ENCODE peak calls at places on chromosomes 5 and 9, in six cellular contexts. H is cardiac fibroblast, M is WTC11, Q is HCEC 1CT, I is T follicular helper cell, R is left ventricle myocardium inferior. D is an unnamed sample.
A peak's percentile ranks its signal among the peaks of the same experiment; 100 is the strongest.

GRCh38 chr9:19379697-19380046 is 364 bp downstream of the RPS6 start:
- DNase-seq in I (peak; percentile 18), H (peak; percentile 46), Q (peak; percentile 36), M (peak; percentile 21), R (no peak), D (no peak)

GRCh38 chr5:146052780-146053179 is 52.6 kb downstream of the PLAC8L1 start:
- DNase-seq in R (no peak), M (no peak), H (no peak), Q (no peak), I (no peak), D (no peak)

GRCh38 chr9:123339666-123340414 is 16.2 kb upstream of the CRB2 start:
- DNase-seq in H (peak; percentile 20), I (no peak), M (no peak), Q (no peak), R (no peak), D (no peak)

GRCh38 chr9:101269596-101270324 is 115.0 kb downstream of the BAAT start:
- DNase-seq in Q (no peak), R (no peak), H (no peak), M (no peak), I (no peak), D (no peak)

GRCh38 chr9:93183663-93184438 is at the start of gene WNK2:
- DNase-seq in Q (no peak), R (no peak), M (peak; percentile 55), I (peak; percentile 29), H (peak; percentile 11), D (peak; percentile 73)

GRCh38 chr5:30103056-30104020 is 1090.1 kb upstream of the CDH6 start:
- DNase-seq in R (no peak), M (no peak), H (peak; percentile 69), I (no peak), Q (no peak), D (no peak)

GRCh38 chr9:76996700-76997099 is 22.8 kb upstream of the FOXB2 start:
- DNase-seq in H (peak; percentile 61), I (no peak), Q (peak; percentile 45), M (peak; percentile 72), R (peak; percentile 54), D (peak; percentile 5)

GRCh38 chr9:38182321-38182720 is 113.3 kb upstream of the SHB start:
- DNase-seq in Q (no peak), M (no peak), I (no peak), H (no peak), R (no peak), D (no peak)

GRCh38 chr9:106179181-106179580 is 484.8 kb downstream of the TMEM38B start:
- DNase-seq in H (no peak), M (no peak), R (no peak), I (no peak), Q (no peak), D (no peak)

GRCh38 chr5:160286947-160287346 is 25.4 kb downstream of the CCNJL start:
- DNase-seq in H (no peak), Q (no peak), R (no peak), M (no peak), I (no peak), D (no peak)

GRCh38 chr9:23683021-23683431 is 143.0 kb downstream of the ELAVL2 start:
- DNase-seq in Q (no peak), R (no peak), H (no peak), I (no peak), M (no peak), D (no peak)

GRCh38 chr9:86713456-86713855 is 233.8 kb downstream of the GAS1 start:
- DNase-seq in Q (peak; percentile 68), R (no peak), H (peak; percentile 53), M (no peak), I (no peak), D (no peak)

GRCh38 chr9:93077811-93078210 is 18.2 kb upstream of the CARD19 start:
- DNase-seq in Q (no peak), R (no peak), I (no peak), H (no peak), M (no peak), D (no peak)

GRCh38 chr5:172251419-172251818 is 32.1 kb downstream of the UBTD2 start:
- DNase-seq in R (no peak), I (no peak), M (no peak), H (no peak), Q (no peak), D (no peak)

GRCh38 chr9:76901801-76902200 is 4.1 kb downstream of the PRUNE2 start:
- DNase-seq in Q (peak; percentile 19), M (peak; percentile 17), I (no peak), R (no peak), H (no peak), D (no peak)

GRCh38 chr9:15725953-15726352 is 173.1 kb downstream of the CCDC171 start:
- DNase-seq in H (no peak), Q (no peak), R (no peak), I (no peak), M (no peak), D (no peak)

GRCh38 chr5:132839426-132840301 is 9.2 kb upstream of the SHROOM1 start:
- DNase-seq in H (peak; percentile 87), R (no peak), M (no peak), I (no peak), Q (peak; percentile 49), D (no peak)

GRCh38 chr5:80041536-80041935 is 6.4 kb downstream of the THBS4 start:
- DNase-seq in I (no peak), Q (no peak), R (no peak), M (no peak), H (no peak), D (no peak)

GRCh38 chr5:78518365-78519197 is 130.0 kb downstream of the LHFPL2 start:
- DNase-seq in H (peak; percentile 97), Q (peak; percentile 80), R (peak; percentile 55), I (no peak), M (no peak), D (no peak)

GRCh38 chr5:157241483-157241882 is 24.4 kb upstream of the CYFIP2 start:
- DNase-seq in M (no peak), H (peak; percentile 8), Q (no peak), R (no peak), I (no peak), D (no peak)

GRCh38 chr5:138334867-138335447 is 3.1 kb upstream of the FAM53C start:
- DNase-seq in H (no peak), I (no peak), Q (peak; percentile 26), R (no peak), M (no peak), D (no peak)

GRCh38 chr5:53173083-53173482 is 63.5 kb upstream of the MOCS2 start:
- DNase-seq in Q (no peak), R (no peak), I (no peak), M (no peak), H (no peak), D (no peak)

GRCh38 chr5:143199843-143200242 is 203.6 kb downstream of the NR3C1 start:
- DNase-seq in I (no peak), Q (no peak), H (no peak), M (no peak), R (no peak), D (no peak)

GRCh38 chr5:114360816-114361723 is 800 bp upstream of the KCNN2 start:
- DNase-seq in Q (no peak), R (peak; percentile 22), M (peak; percentile 89), I (no peak), H (no peak), D (peak; percentile 32)

GRCh38 chr9:131461166-131461565 is 41.6 kb upstream of the POMT1 start:
- DNase-seq in R (no peak), H (no peak), Q (no peak), M (no peak), I (no peak), D (no peak)

GRCh38 chr9:91160599-91161464 is 200.9 kb downstream of the AUH start:
- DNase-seq in I (no peak), R (no peak), Q (no peak), M (no peak), H (no peak), D (no peak)

GRCh38 chr5:78562719-78563330 is 85.7 kb downstream of the LHFPL2 start:
- DNase-seq in M (no peak), Q (no peak), R (no peak), I (no peak), H (no peak), D (no peak)

GRCh38 chr5:35129921-35130485 is 82.3 kb upstream of the AGXT2 start:
- DNase-seq in Q (peak; percentile 62), I (peak; percentile 14), R (no peak), M (no peak), H (peak; percentile 58), D (peak; percentile 89)

GRCh38 chr5:157431544-157432200 is 28.3 kb upstream of the NIPAL4 start:
- DNase-seq in I (peak; percentile 10), Q (peak; percentile 65), R (no peak), H (peak; percentile 76), M (no peak), D (peak; percentile 62)

GRCh38 chr5:61805101-61805500 is 473.0 kb downstream of the ZSWIM6 start:
- DNase-seq in H (peak; percentile 30), M (no peak), I (no peak), R (no peak), Q (peak; percentile 56), D (peak; percentile 52)

GRCh38 chr9:36317766-36318165 is 59.5 kb upstream of the GNE start:
- DNase-seq in I (no peak), H (no peak), R (peak; percentile 19), M (peak; percentile 18), Q (no peak), D (peak; percentile 84)

GRCh38 chr9:131562032-131562959 is 17.0 kb downstream of the PRRT1B start:
- DNase-seq in Q (no peak), H (peak; percentile 43), R (no peak), M (no peak), I (no peak), D (peak; percentile 15)

GRCh38 chr5:77972545-77973252 is 196.6 kb upstream of the TBCA start:
- DNase-seq in R (no peak), I (no peak), Q (no peak), H (no peak), M (no peak), D (no peak)

GRCh38 chr5:172010278-172010677 is 3.8 kb upstream of the FBXW11 start:
- DNase-seq in R (no peak), M (no peak), I (no peak), H (peak; percentile 32), Q (no peak), D (no peak)

GRCh38 chr9:110452227-110452801 is 114.7 kb upstream of the TXNDC8 start:
- DNase-seq in Q (peak; percentile 35), I (no peak), R (no peak), H (peak; percentile 48), M (no peak), D (peak; percentile 26)

GRCh38 chr9:90098456-90098855 is 493.6 kb downstream of the GADD45G start:
- DNase-seq in Q (no peak), H (no peak), M (no peak), I (no peak), R (no peak), D (no peak)

GRCh38 chr9:132071847-132072507 is 7.7 kb downstream of the MED27 start:
- DNase-seq in H (no peak), I (no peak), Q (no peak), M (no peak), R (no peak), D (no peak)

GRCh38 chr9:73219985-73220626 is 68.4 kb downstream of the ANXA1 start:
- DNase-seq in H (peak; percentile 93), M (no peak), R (no peak), I (no peak), Q (peak; percentile 95), D (no peak)